ENCODE peak calls at places on chromosome 18, in eight cellular contexts. Z, X, G, K, L, U, N and C are unnamed samples.

GRCh38 chr18:64132871-64133270 is 16.0 kb downstream of the LINC00305 start:
- DNase-seq in Z (no peak), X (no peak), G (no peak), K (no peak), L (no peak), U (no peak), N (no peak), C (no peak)

GRCh38 chr18:3447035-3447894 is 2.7 kb upstream of the TGIF1 start:
- DNase-seq in Z (no peak), X (no peak), G (no peak), K (peak), L (peak), U (no peak), N (peak), C (no peak)

GRCh38 chr18:45339819-45340550 is 275.3 kb upstream of the SLC14A2 start:
- DNase-seq in Z (no peak), X (no peak), G (no peak), K (no peak), L (no peak), U (no peak), N (no peak), C (no peak)

GRCh38 chr18:3118195-3119010 is 101.4 kb downstream of the MYOM1 start:
- DNase-seq in Z (no peak), X (no peak), G (no peak), K (no peak), L (no peak), U (no peak), N (no peak), C (no peak)

GRCh38 chr18:56869189-56869777 is 218.1 kb downstream of the WDR7 start:
- DNase-seq in Z (no peak), X (no peak), G (peak), K (peak), L (peak), U (peak), N (peak), C (peak)

GRCh38 chr18:46042571-46043123 is 29.4 kb downstream of the PSTPIP2 start:
- DNase-seq in Z (peak), X (no peak), G (no peak), K (no peak), L (no peak), U (no peak), N (no peak), C (peak)

GRCh38 chr18:50649821-50650220 is 89.9 kb downstream of the MAPK4 start:
- DNase-seq in Z (no peak), X (no peak), G (no peak), K (no peak), L (peak), U (no peak), N (no peak), C (no peak)

GRCh38 chr18:25181993-25182392 is 170.0 kb downstream of the ZNF521 start:
- DNase-seq in Z (no peak), X (no peak), G (no peak), K (no peak), L (no peak), U (no peak), N (no peak), C (no peak)

GRCh38 chr18:48893559-48894265 is 57.1 kb downstream of the SMAD7 start:
- DNase-seq in Z (no peak), X (no peak), G (no peak), K (no peak), L (no peak), U (no peak), N (no peak), C (no peak)

GRCh38 chr18:48319796-48320638 is 89.2 kb downstream of the ZBTB7C start:
- DNase-seq in Z (no peak), X (no peak), G (no peak), K (no peak), L (no peak), U (no peak), N (no peak), C (no peak)

GRCh38 chr18:70457223-70457622 is 168.4 kb downstream of the SOCS6 start:
- DNase-seq in Z (no peak), X (no peak), G (no peak), K (no peak), L (no peak), U (no peak), N (no peak), C (no peak)

GRCh38 chr18:12038082-12038660 is 55.5 kb upstream of the ANKRD62 start:
- DNase-seq in Z (peak), X (peak), G (no peak), K (no peak), L (no peak), U (no peak), N (no peak), C (no peak)

GRCh38 chr18:50286391-50287027 is 983 bp downstream of the CXXC1 start:
- DNase-seq in Z (peak), X (no peak), G (no peak), K (peak), L (no peak), U (no peak), N (no peak), C (no peak)

GRCh38 chr18:53380063-53380639 is 844.3 kb downstream of the MBD2 start:
- DNase-seq in Z (no peak), X (no peak), G (no peak), K (peak), L (no peak), U (peak), N (peak), C (peak)

GRCh38 chr18:10476430-10476829 is 22.0 kb downstream of the APCDD1 start:
- DNase-seq in Z (no peak), X (no peak), G (no peak), K (no peak), L (no peak), U (no peak), N (peak), C (no peak)

GRCh38 chr18:9153281-9153680 is 16.7 kb downstream of the ANKRD12 start:
- DNase-seq in Z (no peak), X (no peak), G (no peak), K (no peak), L (no peak), U (no peak), N (no peak), C (no peak)

GRCh38 chr18:45073556-45073955 is 392.9 kb downstream of the SETBP1 start:
- DNase-seq in Z (no peak), X (no peak), G (no peak), K (no peak), L (no peak), U (no peak), N (no peak), C (no peak)

GRCh38 chr18:55214534-55214933 is 255.3 kb upstream of the CCDC68 start:
- DNase-seq in Z (no peak), X (no peak), G (no peak), K (no peak), L (no peak), U (no peak), N (no peak), C (no peak)

GRCh38 chr18:46657115-46657955 is at the start of gene LOXHD1:
- DNase-seq in Z (no peak), X (no peak), G (no peak), K (no peak), L (no peak), U (no peak), N (no peak), C (no peak)

GRCh38 chr18:59446012-59446411 is 86.9 kb upstream of the LMAN1 start:
- DNase-seq in Z (no peak), X (no peak), G (no peak), K (no peak), L (no peak), U (no peak), N (peak), C (no peak)

GRCh38 chr18:5298156-5298852 is 2.8 kb upstream of the ZBTB14 start:
- DNase-seq in Z (no peak), X (no peak), G (no peak), K (no peak), L (no peak), U (no peak), N (no peak), C (no peak)

GRCh38 chr18:1976484-1976883 is 594.8 kb downstream of the METTL4 start:
- DNase-seq in Z (no peak), X (no peak), G (no peak), K (no peak), L (peak), U (no peak), N (no peak), C (no peak)

GRCh38 chr18:79791141-79791972 is 6.4 kb upstream of the KCNG2 start:
- DNase-seq in Z (no peak), X (no peak), G (no peak), K (no peak), L (peak), U (peak), N (peak), C (peak)

GRCh38 chr18:27695509-27695908 is 481.4 kb downstream of the CDH2 start:
- DNase-seq in Z (no peak), X (no peak), G (no peak), K (no peak), L (no peak), U (no peak), N (no peak), C (no peak)

GRCh38 chr18:5506174-5506573 is 37.6 kb downstream of the EPB41L3 start:
- DNase-seq in Z (no peak), X (no peak), G (no peak), K (no peak), L (no peak), U (no peak), N (no peak), C (no peak)